ENCODE peak calls at places on chromosomes 13 and 19, in seven cellular contexts. W, L, E, G, A, I and D are unnamed samples.

GRCh38 chr19:9406798-9407352 is 28.5 kb downstream of the ZNF266 start:
- DNase-seq in W (peak), L (peak), E (peak), G (no peak), A (peak), I (peak), D (peak)

GRCh38 chr19:34999498-35000337 is at the start of gene GRAMD1A:
- DNase-seq in W (peak), L (peak), E (peak), G (peak), A (peak), I (peak), D (peak)

GRCh38 chr19:662207-662961 is 630 bp downstream of the RNF126 start:
- DNase-seq in W (no peak), L (peak), E (peak), G (no peak), A (peak), I (peak), D (no peak)

GRCh38 chr19:17159466-17160393 is 55.4 kb upstream of the USE1 start:
- DNase-seq in W (peak), L (no peak), E (no peak), G (no peak), A (peak), I (no peak), D (no peak)

GRCh38 chr13:59476376-59476775 is 687.4 kb downstream of the DIAPH3 start:
- DNase-seq in W (peak), L (peak), E (no peak), G (no peak), A (no peak), I (no peak), D (no peak)

GRCh38 chr13:103203750-103204330 is 137.6 kb upstream of the SLC10A2 start:
- DNase-seq in W (no peak), L (no peak), E (no peak), G (no peak), A (no peak), I (no peak), D (no peak)

GRCh38 chr13:25945596-25945995 is 106.2 kb downstream of the SHISA2 start:
- DNase-seq in W (peak), L (no peak), E (no peak), G (no peak), A (no peak), I (no peak), D (no peak)

GRCh38 chr13:32904271-32904670 is 112.0 kb upstream of the KL start:
- DNase-seq in W (no peak), L (no peak), E (no peak), G (no peak), A (no peak), I (no peak), D (no peak)

GRCh38 chr13:85536706-85537105 is 262.5 kb downstream of the SLITRK6 start:
- DNase-seq in W (peak), L (no peak), E (no peak), G (no peak), A (peak), I (no peak), D (no peak)

GRCh38 chr19:19528721-19529490 is at the start of gene YJEFN3:
- DNase-seq in W (no peak), L (no peak), E (no peak), G (no peak), A (no peak), I (no peak), D (no peak)

GRCh38 chr19:6663236-6664187 is 6.4 kb downstream of the TNFSF14 start:
- DNase-seq in W (no peak), L (no peak), E (no peak), G (no peak), A (peak), I (no peak), D (no peak)

GRCh38 chr13:103640617-103641016 is 574.4 kb upstream of the SLC10A2 start:
- DNase-seq in W (no peak), L (no peak), E (no peak), G (no peak), A (no peak), I (no peak), D (no peak)

GRCh38 chr13:67069117-67069767 is 160.9 kb downstream of the PCDH9 start:
- DNase-seq in W (peak), L (no peak), E (no peak), G (no peak), A (no peak), I (no peak), D (no peak)

GRCh38 chr13:30910676-30911075 is 4.6 kb downstream of the MEDAG start:
- DNase-seq in W (no peak), L (no peak), E (no peak), G (no peak), A (no peak), I (no peak), D (no peak)

GRCh38 chr13:23758783-23759527 is 130.2 kb downstream of the MIPEP start:
- DNase-seq in W (no peak), L (no peak), E (no peak), G (no peak), A (no peak), I (no peak), D (no peak)

GRCh38 chr13:68715651-68716050 is 1392.0 kb upstream of the ATXN8OS start:
- DNase-seq in W (no peak), L (no peak), E (no peak), G (no peak), A (no peak), I (no peak), D (no peak)

GRCh38 chr19:51749979-51750378 is 1.7 kb downstream of the FPR1 start:
- DNase-seq in W (no peak), L (no peak), E (no peak), G (no peak), A (peak), I (no peak), D (no peak)

GRCh38 chr19:32675720-32676185 is at the start of gene RGS9BP:
- DNase-seq in W (peak), L (peak), E (peak), G (peak), A (no peak), I (peak), D (peak)

GRCh38 chr13:100439247-100439955 is 149.2 kb downstream of the GGACT start:
- DNase-seq in W (no peak), L (no peak), E (no peak), G (no peak), A (no peak), I (no peak), D (no peak)

GRCh38 chr13:106534844-106535551 is 464 bp downstream of the EFNB2 start:
- DNase-seq in W (peak), L (peak), E (peak), G (peak), A (peak), I (peak), D (peak)

GRCh38 chr19:49690656-49691242 is at the start of gene CPT1C:
- DNase-seq in W (peak), L (peak), E (no peak), G (peak), A (no peak), I (peak), D (peak)

GRCh38 chr19:572891-573825 is 762 bp downstream of the BSG start:
- DNase-seq in W (peak), L (peak), E (peak), G (no peak), A (peak), I (peak), D (peak)

GRCh38 chr19:45528744-45529453 is 21.6 kb downstream of the VASP start:
- DNase-seq in W (peak), L (no peak), E (peak), G (no peak), A (no peak), I (peak), D (no peak)

GRCh38 chr13:112756967-112757758 is 67.3 kb downstream of the ATP11A start:
- DNase-seq in W (no peak), L (no peak), E (no peak), G (no peak), A (no peak), I (no peak), D (no peak)

GRCh38 chr19:50067575-50067974 is 41.8 kb downstream of the ZNF473 start:
- DNase-seq in W (no peak), L (no peak), E (no peak), G (no peak), A (no peak), I (no peak), D (no peak)

GRCh38 chr13:43377149-43377548 is 353.8 kb downstream of the DNAJC15 start:
- DNase-seq in W (peak), L (peak), E (no peak), G (no peak), A (no peak), I (no peak), D (peak)

GRCh38 chr19:19185853-19186728 is 5.9 kb downstream of the BORCS8 start:
- DNase-seq in W (peak), L (no peak), E (peak), G (no peak), A (peak), I (peak), D (no peak)

GRCh38 chr13:93786846-93787245 is 560.2 kb downstream of the GPC6 start:
- DNase-seq in W (peak), L (no peak), E (no peak), G (no peak), A (no peak), I (no peak), D (no peak)

GRCh38 chr19:10113964-10114650 is 2.6 kb downstream of the P2RY11 start:
- DNase-seq in W (no peak), L (no peak), E (peak), G (no peak), A (no peak), I (no peak), D (no peak)

GRCh38 chr19:16076958-16077611 is 790 bp downstream of the TPM4 start:
- DNase-seq in W (peak), L (peak), E (peak), G (peak), A (peak), I (peak), D (peak)

GRCh38 chr13:63308585-63308984 is 1892.9 kb upstream of the PCDH20 start:
- DNase-seq in W (no peak), L (no peak), E (no peak), G (no peak), A (no peak), I (no peak), D (no peak)

GRCh38 chr13:24899601-24900000 is 135.6 kb downstream of the RNF17 start:
- DNase-seq in W (no peak), L (no peak), E (no peak), G (no peak), A (no peak), I (no peak), D (no peak)

DNA sequence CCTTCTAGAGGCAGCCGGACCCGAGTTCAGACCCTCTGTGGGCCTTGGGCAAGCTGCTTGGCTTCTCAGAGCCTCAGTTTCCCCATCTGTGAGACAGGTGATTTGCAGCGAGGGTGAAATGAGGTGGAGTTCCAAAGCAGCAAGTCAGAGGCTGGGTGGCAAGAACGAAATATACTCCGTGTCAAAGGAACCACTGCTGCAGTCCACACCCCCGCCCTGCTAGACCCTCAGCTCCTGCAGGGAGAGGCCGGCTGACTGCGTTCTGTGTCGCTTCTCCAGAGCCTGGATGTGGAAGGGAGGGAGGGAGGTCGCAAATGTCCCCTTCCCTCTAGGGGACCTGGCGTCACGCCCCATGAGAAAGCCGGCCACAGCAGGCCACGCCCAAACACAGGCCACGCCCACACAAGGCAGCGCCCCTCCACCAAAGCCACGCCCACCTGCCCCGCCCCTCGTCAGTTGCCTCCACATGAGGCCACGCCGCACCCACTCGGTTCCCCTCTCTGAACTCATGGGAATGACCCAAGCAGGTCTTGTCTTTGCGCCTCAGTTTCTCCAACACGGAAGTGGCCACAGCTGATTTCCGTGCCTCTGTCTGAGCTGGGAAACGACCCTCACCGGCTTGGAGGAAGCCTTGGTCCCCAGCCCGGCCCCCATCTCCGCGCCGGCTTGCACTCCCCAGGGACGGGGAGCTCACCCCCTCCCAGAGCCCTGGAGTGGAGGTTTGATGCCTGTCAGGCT is 38.3 kb upstream of the TCF3 start:
- DNase-seq in W (no peak), L (no peak), E (no peak), G (no peak), A (peak), I (peak), D (no peak)
- H3K4me3 ChIP-seq in W (no peak), L (no peak), E (no peak), G (no peak), A (no peak), I (no peak), D (no peak)

DNA sequence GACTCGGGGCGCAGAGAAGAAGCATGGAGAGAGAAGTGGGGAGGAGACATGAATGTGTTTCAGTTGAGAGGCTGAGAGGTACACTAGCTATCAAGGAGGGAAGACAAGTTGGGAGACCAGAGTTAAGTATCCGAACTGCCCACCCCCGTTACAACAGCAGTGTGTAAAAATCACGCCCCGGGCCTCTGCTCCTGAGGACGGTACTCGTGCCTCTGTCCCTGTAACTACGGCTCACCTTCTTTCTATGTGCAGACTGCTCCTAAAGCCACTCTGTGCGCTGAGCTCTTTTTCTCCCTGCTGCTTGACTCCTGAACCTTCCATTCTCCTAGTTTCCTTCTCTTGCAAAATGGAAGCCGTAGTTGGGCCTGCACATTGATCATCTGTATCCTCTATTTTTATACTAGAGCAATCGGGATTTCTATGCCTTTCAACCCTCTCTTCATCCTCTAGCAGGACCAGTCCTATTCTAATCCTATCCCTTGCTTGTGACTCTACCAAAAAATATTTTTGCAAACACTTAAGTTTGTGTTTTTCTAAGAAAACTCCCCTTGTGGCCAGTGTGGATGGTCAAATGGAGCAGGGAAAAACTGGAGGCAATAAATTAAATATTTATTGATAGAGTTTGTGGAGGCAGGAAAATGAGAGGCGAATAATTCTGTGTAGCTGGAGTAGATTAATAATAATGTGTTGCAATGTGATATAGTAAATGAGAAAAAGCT is 569 bp downstream of the POLR1D start:
- DNase-seq in W (peak), L (no peak), E (no peak), G (no peak), A (no peak), I (no peak), D (no peak)
- TF ChIP-seq CTCF in W (peak), L (no peak), E (no peak), G (no peak), A (no peak), I (no peak), D (no peak)

DNA sequence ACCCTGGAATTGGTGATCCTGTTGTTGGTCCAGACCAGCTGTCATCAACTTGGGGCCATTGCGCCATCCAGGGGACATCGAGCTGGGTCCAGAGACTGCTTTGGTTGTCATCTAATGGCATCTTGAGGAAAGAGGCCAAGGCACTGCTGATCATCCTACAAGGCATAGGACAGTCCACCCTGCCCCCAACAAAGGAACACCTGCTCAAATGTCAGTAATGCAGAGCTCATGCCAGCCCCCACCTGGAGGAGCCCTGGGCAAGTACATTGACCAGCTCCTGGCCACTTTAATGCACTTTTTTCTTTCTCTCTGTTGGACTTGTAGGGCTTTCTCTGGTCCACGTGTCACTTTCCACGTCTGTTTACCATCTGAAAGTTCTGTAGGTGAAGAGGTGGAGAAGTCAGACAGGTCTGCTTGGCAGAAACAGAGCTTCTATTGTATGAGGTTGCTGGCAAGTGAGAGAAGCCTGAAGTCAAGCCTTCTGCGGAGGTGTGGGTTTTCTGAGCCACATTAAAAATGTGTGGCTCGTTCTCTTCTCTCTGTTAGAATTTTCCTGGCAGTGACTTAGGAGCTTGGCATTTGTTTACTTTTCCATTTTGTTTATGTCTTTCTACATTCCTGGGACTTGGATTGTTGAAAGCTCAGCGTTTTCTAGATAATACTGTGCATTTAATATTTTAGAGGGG is 124.0 kb upstream of the RNF113B start:
- DNase-seq in W (peak), L (no peak), E (no peak), G (no peak), A (peak), I (peak), D (no peak)
- H3K4me3 ChIP-seq in W (no peak), L (peak), E (no peak), G (no peak), A (no peak), I (peak), D (no peak)

DNA sequence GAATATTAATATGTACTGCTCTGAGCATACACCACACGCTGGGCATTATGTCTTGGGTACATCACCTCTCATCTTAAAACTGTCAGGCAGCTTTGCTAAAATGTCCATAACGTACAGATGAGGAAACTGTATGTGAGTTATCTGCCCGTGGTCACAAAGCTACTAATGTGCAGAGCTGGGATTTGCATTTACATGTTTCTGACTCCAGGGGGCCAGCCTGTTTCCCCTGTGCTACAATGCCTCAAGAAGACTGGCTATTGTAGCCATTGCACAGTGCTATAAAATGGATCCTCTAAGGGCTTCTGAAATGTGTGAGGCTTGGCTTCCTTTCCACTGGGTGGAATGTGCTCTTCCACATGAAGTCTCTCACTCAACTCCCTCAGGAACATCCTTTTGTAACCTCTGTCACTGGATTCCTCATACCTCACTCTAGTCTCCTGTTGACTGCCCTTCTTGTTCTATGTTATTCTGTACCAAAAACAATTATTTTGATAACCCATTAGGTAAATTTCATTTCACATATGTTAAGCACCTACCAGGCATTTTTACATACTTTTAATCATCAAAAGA is 95.6 kb upstream of the HTR2A start:
- DNase-seq in W (no peak), L (no peak), E (no peak), G (no peak), A (peak), I (no peak), D (no peak)
- TF ChIP-seq CTCF in W (peak), L (no peak), E (no peak), G (no peak), A (peak), I (no peak), D (no peak)

GRCh38 chr13:48436661-48437242 is 23.8 kb upstream of the LPAR6 start:
- DNase-seq in W (no peak), L (no peak), E (no peak), G (no peak), A (no peak), I (no peak), D (no peak)
- H3K4me3 ChIP-seq in W (no peak), L (no peak), E (no peak), G (peak), A (peak), I (no peak), D (no peak)

DNA sequence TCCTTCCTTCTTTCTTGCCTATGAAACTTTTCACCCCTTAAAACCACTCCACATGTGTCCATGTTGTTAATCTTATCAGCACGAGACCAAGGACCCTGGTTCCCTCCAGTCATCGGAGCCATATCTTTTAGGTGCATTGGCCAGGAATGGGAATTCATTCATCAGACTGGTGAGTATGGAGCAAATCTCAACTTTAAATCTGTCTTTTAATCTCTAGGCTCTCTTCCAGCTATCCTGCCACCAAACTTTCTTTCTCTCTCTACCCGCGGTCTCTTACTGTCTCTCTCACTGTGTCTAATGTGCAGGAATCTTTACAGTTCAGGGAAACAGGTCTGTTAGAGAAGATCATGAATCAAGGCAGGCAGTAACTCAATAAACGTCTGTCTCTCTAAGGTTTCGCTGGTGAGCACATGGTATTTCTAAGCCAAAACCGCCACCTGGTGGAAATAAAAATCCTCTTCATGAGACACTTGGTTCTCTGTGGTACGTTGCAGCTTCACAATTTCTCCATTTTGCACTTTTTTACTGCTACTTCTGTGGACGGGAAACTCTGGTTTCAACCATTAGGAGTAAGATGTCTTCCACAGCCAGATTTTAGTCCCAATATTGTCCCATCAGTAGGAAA is 16.1 kb downstream of the LGALS16 start:
- DNase-seq in W (peak), L (no peak), E (no peak), G (no peak), A (peak), I (peak), D (no peak)
- TF ChIP-seq CTCF in W (peak), L (peak), E (peak), G (no peak), A (peak), I (no peak), D (peak)